ENCODE peak calls at places on chromosomes 4 and X, in seven cellular contexts. A is heart right ventricle, J is pancreas, Y is body of pancreas, L is A549, E is upper lobe of right lung, B is HepG2. O is an unnamed sample.
A peak's percentile ranks its signal among the peaks of the same experiment; 100 is the strongest.

GRCh38 chr4:63937961-63938360 is 471.3 kb downstream of the TECRL start:
- ATAC-seq in A (peak; percentile 49), J (peak; percentile 41), Y (no peak), L (no peak), E (peak; percentile 58), B (no peak), O (peak; percentile 70)

GRCh38 chr4:71769434-71769833 is 14.4 kb downstream of the GC start:
- ATAC-seq in A (no peak), J (no peak), Y (no peak), L (no peak), E (no peak), B (no peak), O (no peak)

GRCh38 chrX:17769701-17770269 is 32.5 kb downstream of the SCML1 start:
- ATAC-seq in A (no peak), J (no peak), Y (no peak), L (no peak), E (no peak), B (no peak), O (no peak)

GRCh38 chrX:133776072-133776471 is 209.3 kb downstream of the GPC3 start:
- ATAC-seq in A (no peak), J (peak; percentile 38), Y (no peak), L (peak; percentile 46), E (no peak), B (peak; percentile 21), O (no peak)

GRCh38 chrX:31036895-31037294 is 34.9 kb downstream of the FTHL17 start:
- ATAC-seq in A (no peak), J (peak; percentile 92), Y (peak; percentile 73), L (peak; percentile 90), E (peak; percentile 94), B (peak; percentile 93), O (peak; percentile 50)

GRCh38 chr4:146439437-146439836 is 82.3 kb downstream of the SLC10A7 start:
- ATAC-seq in A (no peak), J (no peak), Y (no peak), L (no peak), E (no peak), B (no peak), O (no peak)

GRCh38 chrX:136057567-136057966 is 72.3 kb downstream of the SLC9A6 start:
- ATAC-seq in A (no peak), J (no peak), Y (no peak), L (no peak), E (no peak), B (no peak), O (no peak)

GRCh38 chr4:118711047-118711446 is 25.9 kb downstream of the METTL14 start:
- ATAC-seq in A (no peak), J (no peak), Y (no peak), L (no peak), E (no peak), B (no peak), O (no peak)

GRCh38 chr4:15805583-15806517 is 27.7 kb downstream of the CD38 start:
- ATAC-seq in A (peak; percentile 56), J (peak; percentile 72), Y (no peak), L (peak; percentile 89), E (peak; percentile 90), B (peak; percentile 81), O (peak; percentile 53)

GRCh38 chrX:48958635-48959094 is 1.3 kb upstream of the OTUD5 start:
- ATAC-seq in A (peak; percentile 2), J (peak; percentile 5), Y (peak; percentile 13), L (peak; percentile 6), E (no peak), B (peak; percentile 3), O (peak; percentile 4)

GRCh38 chr4:40182979-40183378 is 13.9 kb upstream of the RHOH start:
- ATAC-seq in A (no peak), J (no peak), Y (no peak), L (no peak), E (peak; percentile 50), B (no peak), O (no peak)

GRCh38 chr4:167000141-167000852 is 234.0 kb downstream of the SPOCK3 start:
- ATAC-seq in A (no peak), J (no peak), Y (no peak), L (peak; percentile 68), E (no peak), B (no peak), O (no peak)

GRCh38 chrX:7133036-7133412 is 14.5 kb upstream of the STS start:
- ATAC-seq in A (peak; percentile 53), J (peak; percentile 6), Y (no peak), L (peak; percentile 17), E (peak; percentile 52), B (peak; percentile 42), O (peak; percentile 37)

GRCh38 chr4:83691998-83692397 is 156.1 kb downstream of the GPAT3 start:
- ATAC-seq in A (no peak), J (no peak), Y (no peak), L (no peak), E (no peak), B (no peak), O (no peak)

GRCh38 chr4:71607780-71608673 is 175.9 kb downstream of the GC start:
- ATAC-seq in A (no peak), J (peak; percentile 48), Y (peak; percentile 47), L (peak; percentile 94), E (peak; percentile 84), B (peak; percentile 77), O (no peak)

GRCh38 chr4:6595897-6596537 is 21.0 kb downstream of the MAN2B2 start:
- ATAC-seq in A (peak; percentile 13), J (no peak), Y (no peak), L (peak; percentile 73), E (no peak), B (no peak), O (no peak)

GRCh38 chr4:1207603-1208265 is 35.4 kb upstream of the SPON2 start:
- ATAC-seq in A (peak; percentile 27), J (peak; percentile 64), Y (peak; percentile 57), L (peak; percentile 11), E (peak; percentile 20), B (peak; percentile 10), O (peak; percentile 42)

GRCh38 chrX:434946-435345 is 48.2 kb upstream of the PPP2R3B start:
- ATAC-seq in A (no peak), J (no peak), Y (no peak), L (no peak), E (no peak), B (no peak), O (no peak)

GRCh38 chrX:137234651-137235402 is 201.0 kb upstream of the GPR101 start:
- ATAC-seq in A (no peak), J (peak; percentile 29), Y (no peak), L (no peak), E (no peak), B (no peak), O (no peak)

GRCh38 chr4:30924521-30924920 is 204.4 kb downstream of the PCDH7 start:
- ATAC-seq in A (no peak), J (no peak), Y (no peak), L (no peak), E (no peak), B (no peak), O (no peak)

GRCh38 chrX:50799531-50799961 is 14.4 kb downstream of the SHROOM4 start:
- ATAC-seq in A (peak; percentile 59), J (no peak), Y (no peak), L (no peak), E (peak; percentile 90), B (no peak), O (no peak)

GRCh38 chrX:149521438-149521837 is 16.3 kb upstream of the IDS start:
- ATAC-seq in A (no peak), J (no peak), Y (no peak), L (no peak), E (no peak), B (no peak), O (no peak)

GRCh38 chr4:94576163-94576562 is 124.4 kb downstream of the PDLIM5 start:
- ATAC-seq in A (no peak), J (no peak), Y (no peak), L (no peak), E (no peak), B (no peak), O (no peak)
- H3K27ac ChIP-seq in A (peak overlapping the region; percentile 2), J (no peak overlapping the region), Y (no peak overlapping the region), L (no peak overlapping the region), E (no peak overlapping the region), B (no peak overlapping the region), O (no peak overlapping the region)

GRCh38 chrX:8349816-8350544 is 114.7 kb upstream of the VCX3B start:
- ATAC-seq in A (no peak), J (no peak), Y (no peak), L (no peak), E (no peak), B (no peak), O (no peak)

GRCh38 chrX:8341814-8342590 is 122.6 kb upstream of the VCX3B start:
- ATAC-seq in A (no peak), J (no peak), Y (no peak), L (no peak), E (no peak), B (no peak), O (no peak)

GRCh38 chrX:8346060-8346459 is 118.6 kb upstream of the VCX3B start:
- ATAC-seq in A (no peak), J (no peak), Y (no peak), L (no peak), E (no peak), B (no peak), O (no peak)

GRCh38 chrX:8345473-8345872 is 119.2 kb upstream of the VCX3B start:
- ATAC-seq in A (no peak), J (no peak), Y (no peak), L (no peak), E (no peak), B (no peak), O (no peak)
- H3K27ac ChIP-seq in A (no peak overlapping the region), J (no peak overlapping the region), Y (no peak overlapping the region), L (no peak overlapping the region), E (no peak overlapping the region), B (no peak overlapping the region), O (no peak overlapping the region)

DNA sequence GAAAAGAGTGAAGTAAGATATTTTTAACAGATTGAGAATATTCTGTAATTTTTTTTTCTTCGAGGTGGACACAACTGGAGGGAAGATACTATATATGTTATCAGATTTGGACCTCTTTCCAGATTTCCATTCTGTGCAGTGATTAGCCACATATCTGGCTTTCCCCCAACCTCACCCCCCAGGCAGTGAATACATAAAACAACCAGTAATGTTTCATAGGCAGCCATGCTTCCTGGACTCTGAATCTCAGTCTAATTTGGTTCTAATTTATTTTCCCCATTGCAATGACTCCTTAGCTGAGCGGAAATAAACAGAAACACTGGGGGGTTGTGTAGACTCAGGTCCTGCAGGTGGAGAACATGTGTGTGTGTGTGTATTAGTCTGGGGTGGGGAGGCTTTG is 226.5 kb downstream of the FBXW7 start:
- ATAC-seq in A (no peak), J (no peak), Y (no peak), L (no peak), E (no peak), B (no peak), O (no peak)
- H3K27ac ChIP-seq in A (no peak overlapping the region), J (no peak overlapping the region), Y (no peak overlapping the region), L (no peak overlapping the region), E (no peak overlapping the region), B (no peak overlapping the region), O (no peak overlapping the region)

GRCh38 chr4:86358176-86358701 is 1.6 kb downstream of the MAPK10 start:
- ATAC-seq in A (no peak), J (peak; percentile 39), Y (no peak), L (no peak), E (no peak), B (no peak), O (no peak)

GRCh38 chr4:86356831-86357230 is 3.0 kb downstream of the MAPK10 start:
- ATAC-seq in A (no peak), J (no peak), Y (no peak), L (no peak), E (no peak), B (no peak), O (no peak)

GRCh38 chr4:86362510-86362909 is 2.7 kb upstream of the MAPK10 start:
- ATAC-seq in A (no peak), J (no peak), Y (no peak), L (no peak), E (no peak), B (no peak), O (no peak)

GRCh38 chr4:86357608-86358007 is 2.2 kb downstream of the MAPK10 start:
- ATAC-seq in A (no peak), J (no peak), Y (no peak), L (no peak), E (no peak), B (no peak), O (no peak)

GRCh38 chr4:86359944-86360478 is at the start of gene MAPK10:
- ATAC-seq in A (peak; percentile 95), J (peak; percentile 96), Y (peak; percentile 85), L (no peak), E (peak; percentile 97), B (no peak), O (peak; percentile 85)
- H3K27ac ChIP-seq in A (no peak within 1 kb of the TSS), J (peak within 1 kb of the TSS; percentile 22), Y (peak within 1 kb of the TSS; percentile 43), L (no peak within 1 kb of the TSS), E (no peak within 1 kb of the TSS), B (no peak within 1 kb of the TSS), O (no peak within 1 kb of the TSS)

O was measured in gastroesophageal sphincter.